ENCODE peak calls at places on chromosomes 11 and 22, in ten cellular contexts. W, F, K, J, Z, T, Y, X, E and R are unnamed samples.

GRCh38 chr22:32501797-32502290 is 27.2 kb downstream of the FBXO7 start:
- DNase-seq in W (no peak), F (no peak), K (no peak), J (no peak), Z (no peak), T (no peak), Y (no peak), X (no peak), E (peak), R (no peak)

GRCh38 chr22:37135023-37135422 is 14.7 kb downstream of the IL2RB start:
- DNase-seq in W (no peak), F (no peak), K (no peak), J (no peak), Z (no peak), T (no peak), Y (no peak), X (no peak), E (no peak), R (no peak)

GRCh38 chr11:57499983-57500461 is 15.5 kb downstream of the SLC43A1 start:
- DNase-seq in W (no peak), F (no peak), K (no peak), J (no peak), Z (no peak), T (no peak), Y (no peak), X (no peak), E (no peak), R (no peak)

GRCh38 chr22:44755418-44755817 is 3.0 kb downstream of the ARHGAP8 start:
- DNase-seq in W (no peak), F (peak), K (no peak), J (no peak), Z (no peak), T (no peak), Y (no peak), X (no peak), E (no peak), R (no peak)

GRCh38 chr22:49968313-49968830 is 7.8 kb downstream of the PIM3 start:
- DNase-seq in W (peak), F (peak), K (no peak), J (peak), Z (no peak), T (peak), Y (no peak), X (no peak), E (no peak), R (no peak)

GRCh38 chr11:45082744-45083543 is 63.5 kb upstream of the PRDM11 start:
- DNase-seq in W (no peak), F (peak), K (no peak), J (no peak), Z (no peak), T (no peak), Y (no peak), X (no peak), E (no peak), R (no peak)

GRCh38 chr22:43385770-43386641 is 25.8 kb upstream of the MPPED1 start:
- DNase-seq in W (peak), F (peak), K (peak), J (peak), Z (peak), T (peak), Y (peak), X (peak), E (peak), R (no peak)

GRCh38 chr11:12494699-12495098 is 117.3 kb downstream of the PARVA start:
- DNase-seq in W (no peak), F (no peak), K (no peak), J (no peak), Z (no peak), T (no peak), Y (no peak), X (no peak), E (peak), R (no peak)

GRCh38 chr11:19079643-19080440 is 19.3 kb upstream of the MRGPRX2 start:
- DNase-seq in W (no peak), F (no peak), K (no peak), J (no peak), Z (peak), T (no peak), Y (peak), X (no peak), E (peak), R (no peak)

GRCh38 chr11:96001037-96001436 is 77.1 kb upstream of the MTMR2 start:
- DNase-seq in W (peak), F (no peak), K (no peak), J (peak), Z (no peak), T (no peak), Y (peak), X (no peak), E (peak), R (no peak)

GRCh38 chr11:32056445-32056844 is 34.4 kb upstream of the RCN1 start:
- DNase-seq in W (no peak), F (no peak), K (no peak), J (no peak), Z (no peak), T (no peak), Y (no peak), X (no peak), E (no peak), R (no peak)

GRCh38 chr11:43790444-43790794 is 90.2 kb upstream of the ALKBH3 start:
- DNase-seq in W (no peak), F (no peak), K (no peak), J (no peak), Z (no peak), T (no peak), Y (no peak), X (no peak), E (peak), R (no peak)

GRCh38 chr11:75189911-75190310 is 39.0 kb downstream of the SLCO2B1 start:
- DNase-seq in W (no peak), F (no peak), K (no peak), J (no peak), Z (no peak), T (no peak), Y (no peak), X (no peak), E (no peak), R (no peak)

GRCh38 chr11:3123761-3124733 is 41.1 kb downstream of the OSBPL5 start:
- DNase-seq in W (peak), F (peak), K (no peak), J (peak), Z (peak), T (peak), Y (peak), X (peak), E (peak), R (no peak)

GRCh38 chr11:93905384-93905783 is 55.0 kb upstream of the VSTM5 start:
- DNase-seq in W (no peak), F (no peak), K (no peak), J (no peak), Z (no peak), T (no peak), Y (no peak), X (no peak), E (peak), R (no peak)

GRCh38 chr11:65425971-65426838 is 3.6 kb downstream of the NEAT1 start:
- DNase-seq in W (peak), F (no peak), K (no peak), J (peak), Z (peak), T (peak), Y (no peak), X (no peak), E (peak), R (no peak)

GRCh38 chr11:65424200-65425104 is 1.9 kb downstream of the NEAT1 start:
- DNase-seq in W (peak), F (peak), K (no peak), J (peak), Z (peak), T (peak), Y (no peak), X (no peak), E (peak), R (no peak)

GRCh38 chr11:65426839-65427690 is 4.5 kb downstream of the NEAT1 start:
- DNase-seq in W (peak), F (peak), K (no peak), J (peak), Z (peak), T (peak), Y (peak), X (no peak), E (peak), R (no peak)

GRCh38 chr11:65423516-65424199 is 1.1 kb downstream of the NEAT1 start:
- DNase-seq in W (peak), F (peak), K (no peak), J (peak), Z (peak), T (peak), Y (no peak), X (no peak), E (peak), R (no peak)

DNA sequence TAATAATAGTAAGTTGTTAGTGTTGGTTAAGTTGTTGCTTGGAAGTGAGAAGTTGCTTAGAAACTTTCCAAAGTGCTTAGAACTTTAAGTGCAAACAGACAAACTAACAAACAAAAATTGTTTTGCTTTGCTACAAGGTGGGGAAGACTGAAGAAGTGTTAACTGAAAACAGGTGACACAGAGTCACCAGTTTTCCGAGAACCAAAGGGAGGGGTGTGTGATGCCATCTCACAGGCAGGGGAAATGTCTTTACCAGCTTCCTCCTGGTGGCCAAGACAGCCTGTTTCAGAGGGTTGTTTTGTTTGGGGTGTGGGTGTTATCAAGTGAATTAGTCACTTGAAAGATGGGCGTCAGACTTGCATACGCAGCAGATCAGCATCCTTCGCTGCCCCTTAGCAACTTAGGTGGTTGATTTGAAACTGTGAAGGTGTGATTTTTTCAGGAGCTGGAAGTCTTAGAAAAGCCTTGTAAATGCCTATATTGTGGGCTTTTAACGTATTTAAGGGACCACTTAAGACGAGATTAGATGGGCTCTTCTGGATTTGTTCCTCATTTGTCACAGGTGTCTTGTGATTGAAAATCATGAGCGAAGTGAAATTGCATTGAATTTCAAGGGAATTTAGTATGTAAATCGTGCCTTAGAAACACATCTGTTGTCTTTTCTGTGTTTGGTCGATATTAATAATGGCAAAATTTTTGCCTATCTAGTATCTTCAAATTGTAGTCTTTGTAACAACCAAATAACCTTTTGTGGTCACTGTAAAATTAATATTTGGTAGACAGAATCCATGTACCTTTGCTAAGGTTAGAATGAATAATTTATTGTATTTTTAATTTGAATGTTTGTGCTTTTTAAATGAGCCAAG is 2.7 kb downstream of the NEAT1 start:
- DNase-seq in W (peak), F (peak), K (no peak), J (peak), Z (peak), T (peak), Y (no peak), X (no peak), E (peak), R (no peak)
- TF ChIP-seq POLR2A in W (no peak), F (peak), K (no peak), J (peak), Z (peak), T (no peak), Y (peak), X (no peak), E (peak), R (peak)

GRCh38 chr11:63986156-63986931 is at the start of gene OTUB1:
- DNase-seq in W (peak), F (peak), K (peak), J (peak), Z (peak), T (peak), Y (peak), X (peak), E (peak), R (no peak)
- TF ChIP-seq POLR2A in W (peak), F (no peak), K (peak), J (no peak), Z (peak), T (no peak), Y (peak), X (peak), E (peak), R (peak)

GRCh38 chr11:353315-353857 is 15.9 kb upstream of the B4GALNT4 start:
- DNase-seq in W (peak), F (peak), K (no peak), J (peak), Z (peak), T (no peak), Y (peak), X (no peak), E (peak), R (no peak)
- TF ChIP-seq POLR2A in W (no peak), F (no peak), K (no peak), J (no peak), Z (no peak), T (no peak), Y (peak), X (no peak), E (no peak), R (no peak)

GRCh38 chr11:118572075-118572913 is at the start of gene ARCN1:
- DNase-seq in W (peak), F (peak), K (peak), J (peak), Z (peak), T (peak), Y (peak), X (peak), E (peak), R (peak)
- TF ChIP-seq POLR2A in W (no peak), F (peak), K (peak), J (no peak), Z (peak), T (peak), Y (peak), X (peak), E (peak), R (peak)

GRCh38 chr11:47413908-47414684 is 5.7 kb downstream of the SLC39A13 start:
- DNase-seq in W (peak), F (no peak), K (no peak), J (no peak), Z (no peak), T (no peak), Y (no peak), X (no peak), E (peak), R (no peak)

GRCh38 chr11:47415949-47416472 is 7.6 kb downstream of the SLC39A13 start:
- DNase-seq in W (peak), F (no peak), K (no peak), J (peak), Z (peak), T (no peak), Y (peak), X (peak), E (peak), R (no peak)

GRCh38 chr11:47414685-47415070 is 6.3 kb downstream of the SLC39A13 start:
- DNase-seq in W (no peak), F (no peak), K (no peak), J (no peak), Z (no peak), T (no peak), Y (no peak), X (no peak), E (no peak), R (no peak)

GRCh38 chr11:47413351-47413750 is 5.0 kb downstream of the SLC39A13 start:
- DNase-seq in W (no peak), F (no peak), K (no peak), J (no peak), Z (no peak), T (no peak), Y (no peak), X (no peak), E (no peak), R (no peak)

GRCh38 chr11:47415091-47415854 is 6.9 kb downstream of the SLC39A13 start:
- DNase-seq in W (no peak), F (no peak), K (no peak), J (no peak), Z (no peak), T (no peak), Y (no peak), X (no peak), E (no peak), R (no peak)
- TF ChIP-seq POLR2A in W (no peak), F (no peak), K (no peak), J (no peak), Z (no peak), T (no peak), Y (no peak), X (no peak), E (no peak), R (no peak)

GRCh38 chr11:665707-666281 is 28.7 kb downstream of the DRD4 start:
- DNase-seq in W (peak), F (no peak), K (no peak), J (no peak), Z (no peak), T (no peak), Y (peak), X (no peak), E (peak), R (no peak)
- TF ChIP-seq POLR2A in W (no peak), F (no peak), K (no peak), J (no peak), Z (no peak), T (no peak), Y (no peak), X (no peak), E (no peak), R (no peak)

DNA sequence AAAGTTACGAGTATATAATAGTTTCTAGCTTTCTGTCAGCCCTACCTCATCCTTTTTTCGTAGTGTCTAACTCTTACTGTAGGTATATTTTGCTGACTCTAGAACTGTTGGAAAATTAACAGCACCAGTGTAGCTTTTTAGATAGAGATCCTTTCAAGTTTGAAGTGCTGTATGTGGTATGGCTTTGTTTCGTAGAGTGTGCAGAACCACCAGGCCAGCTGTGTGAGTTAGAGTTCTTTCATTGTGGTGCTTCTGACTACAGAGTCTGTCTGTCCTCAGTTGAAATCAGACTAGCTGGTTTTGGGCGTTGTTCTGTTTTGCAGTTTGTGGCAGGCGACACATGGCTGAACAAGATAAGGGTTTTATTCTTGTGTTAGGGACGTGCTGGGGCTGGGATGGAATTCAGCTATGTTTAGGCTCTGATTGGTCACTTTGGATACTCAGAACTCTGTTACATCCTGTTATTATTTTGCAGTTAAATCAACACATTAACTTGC is 3.2 kb downstream of the ARHGEF12 start:
- DNase-seq in W (peak), F (no peak), K (no peak), J (peak), Z (peak), T (no peak), Y (peak), X (no peak), E (peak), R (no peak)
- TF ChIP-seq POLR2A in W (no peak), F (no peak), K (no peak), J (no peak), Z (peak), T (no peak), Y (peak), X (no peak), E (no peak), R (no peak)

DNA sequence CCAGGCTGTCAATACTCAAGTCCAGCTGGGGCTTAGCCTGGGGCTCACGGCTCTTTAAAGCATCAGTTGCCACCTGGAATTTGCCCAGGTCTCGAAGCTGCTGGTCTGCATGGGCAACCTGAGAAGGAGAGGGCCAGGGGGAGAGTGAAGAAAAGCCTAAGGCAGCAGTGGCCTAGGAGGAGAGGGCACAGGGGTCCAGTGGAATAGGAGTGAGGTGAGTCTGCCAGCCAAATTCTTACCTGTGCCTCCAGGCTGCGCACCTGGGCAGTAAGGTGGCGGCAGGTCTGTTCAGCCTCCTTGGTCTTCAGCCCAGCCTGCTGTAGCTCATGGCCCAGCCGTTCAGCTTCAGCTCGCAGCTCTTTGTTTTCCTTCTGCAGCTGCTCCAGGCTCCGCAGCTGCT is 10.0 kb downstream of the IL18BP start:
- DNase-seq in W (no peak), F (no peak), K (no peak), J (no peak), Z (no peak), T (no peak), Y (no peak), X (no peak), E (no peak), R (no peak)
- TF ChIP-seq POLR2A in W (no peak), F (no peak), K (no peak), J (no peak), Z (no peak), T (no peak), Y (no peak), X (no peak), E (no peak), R (no peak)